ENCODE peak calls at places on chromosomes 1 and 21, in ten cellular contexts. K is pancreas, N is GM13976, E is fibroblast of pulmonary artery, T is heart left ventricle, A is neural progenitor cell, Q is psoas muscle, I is sigmoid colon, U is AG04450, G is IMR-90. J is an unnamed sample.

GRCh38 chr1:89198500-89199072 is at the start of gene GBP4:
- DNase-seq in K (no peak), U (no peak), I (peak; percentile 70), Q (peak; percentile 35), E (peak; percentile 64), A (no peak), T (peak; percentile 54), N (peak; percentile 59), G (peak; percentile 3), J (no peak)

GRCh38 chr1:43704838-43705237 is 2.5 kb upstream of the ST3GAL3 start:
- DNase-seq in T (no peak), E (peak; percentile 39), I (no peak), U (no peak), G (no peak), Q (peak; percentile 34), N (no peak), A (no peak), K (no peak), J (no peak)

GRCh38 chr21:45282283-45283018 is 5.2 kb downstream of the POFUT2 start:
- DNase-seq in A (no peak), I (no peak), K (no peak), Q (no peak), N (no peak), E (no peak), G (no peak), T (no peak), U (no peak), J (no peak)

GRCh38 chr1:53278294-53278693 is 40.0 kb upstream of the MAGOH start:
- DNase-seq in K (peak; percentile 31), U (no peak), Q (peak; percentile 42), T (peak; percentile 45), E (peak; percentile 32), A (peak; percentile 68), I (peak; percentile 73), G (peak; percentile 7), N (peak; percentile 87), J (peak; percentile 21)

GRCh38 chr1:117001254-117001927 is at the start of gene CD101:
- DNase-seq in Q (no peak), N (peak; percentile 66), G (no peak), U (no peak), I (no peak), A (no peak), T (no peak), E (no peak), K (no peak), J (no peak)

GRCh38 chr1:114320586-114320985 is 166.9 kb upstream of the SYT6 start:
- DNase-seq in A (no peak), E (peak; percentile 44), T (no peak), U (peak; percentile 65), I (no peak), N (no peak), Q (no peak), G (peak; percentile 95), K (no peak), J (peak; percentile 89)

GRCh38 chr21:45341261-45341660 is 53.6 kb upstream of the POFUT2 start:
- DNase-seq in G (no peak), T (no peak), N (no peak), I (no peak), Q (no peak), U (no peak), A (no peak), E (no peak), K (no peak), J (no peak)

GRCh38 chr1:61190476-61191067 is 108.2 kb downstream of the NFIA start:
- DNase-seq in A (no peak), E (peak; percentile 36), K (no peak), Q (no peak), U (no peak), N (no peak), G (no peak), I (no peak), T (no peak), J (no peak)

GRCh38 chr1:4564083-4564482 is 90.3 kb upstream of the AJAP1 start:
- DNase-seq in N (no peak), E (no peak), A (no peak), T (no peak), K (no peak), Q (no peak), U (no peak), G (no peak), I (no peak), J (no peak)

GRCh38 chr1:4565169-4565568 is 89.2 kb upstream of the AJAP1 start:
- DNase-seq in E (no peak), A (no peak), N (no peak), K (no peak), T (no peak), U (no peak), Q (no peak), G (no peak), I (no peak), J (no peak)

GRCh38 chr1:4562321-4562720 is 92.1 kb upstream of the AJAP1 start:
- DNase-seq in U (no peak), N (no peak), K (no peak), I (no peak), Q (no peak), T (no peak), G (no peak), E (no peak), A (no peak), J (no peak)

GRCh38 chr1:4561213-4561612 is 93.2 kb upstream of the AJAP1 start:
- DNase-seq in U (no peak), N (no peak), T (no peak), I (no peak), G (no peak), Q (no peak), A (peak; percentile 16), E (no peak), K (no peak), J (no peak)

DNA sequence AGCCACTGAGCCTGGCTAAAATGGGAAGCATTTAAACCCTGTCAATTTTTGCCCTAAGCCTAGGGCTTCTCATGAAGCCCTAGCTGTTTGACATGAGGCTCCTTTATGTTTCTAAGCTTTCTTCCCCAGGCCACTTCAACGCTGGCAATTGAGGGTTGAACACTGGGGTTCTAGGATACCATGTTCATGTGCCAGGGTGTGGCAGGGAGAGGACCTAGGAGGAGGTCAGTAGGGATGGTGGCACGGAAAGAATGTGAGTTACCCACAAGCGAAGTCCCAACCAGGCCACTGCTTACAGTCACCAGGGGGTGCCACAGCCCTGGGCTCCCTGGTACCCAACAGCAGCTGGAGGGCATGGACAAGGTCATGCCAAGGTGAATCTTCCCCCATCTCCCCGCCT is 90.8 kb upstream of the AJAP1 start:
- DNase-seq in E (no peak), I (no peak), U (no peak), G (no peak), A (no peak), Q (no peak), N (no peak), T (no peak), K (no peak), J (no peak)
- TF ChIP-seq CTCF in E (no peak), I (no peak), U (no peak), G (no peak), A (no peak), Q (no peak), N (no peak), T (no peak), K (no peak), J (no peak)

DNA sequence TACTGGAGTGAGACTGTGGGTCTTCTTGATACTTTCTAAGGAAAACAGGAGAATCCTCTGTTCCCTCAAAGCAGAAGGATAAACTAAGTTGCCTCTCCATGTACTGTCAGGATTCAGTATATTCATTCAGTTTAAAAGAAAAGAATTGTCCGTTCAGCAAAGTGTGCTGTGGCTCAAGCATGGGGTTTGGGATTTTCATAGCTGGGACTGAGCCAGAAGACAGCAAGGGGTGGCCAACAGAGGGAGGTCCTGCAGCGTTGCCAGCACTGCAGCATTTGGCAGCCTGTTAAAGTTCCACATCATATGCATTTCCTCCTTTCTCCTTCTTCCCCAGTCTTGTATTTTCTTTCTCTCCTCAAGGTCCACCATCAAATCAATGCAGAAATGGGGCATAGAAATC is 75.1 kb downstream of the DTL start:
- DNase-seq in U (no peak), E (peak; percentile 69), A (no peak), I (no peak), N (no peak), K (peak; percentile 23), Q (no peak), T (peak; percentile 32), G (peak; percentile 22), J (no peak)
- TF ChIP-seq CTCF in U (no peak), E (peak; percentile 37), A (no peak), I (peak; percentile 16), N (no peak), K (no peak), Q (no peak), T (no peak), G (peak; percentile 28), J (no peak)

DNA sequence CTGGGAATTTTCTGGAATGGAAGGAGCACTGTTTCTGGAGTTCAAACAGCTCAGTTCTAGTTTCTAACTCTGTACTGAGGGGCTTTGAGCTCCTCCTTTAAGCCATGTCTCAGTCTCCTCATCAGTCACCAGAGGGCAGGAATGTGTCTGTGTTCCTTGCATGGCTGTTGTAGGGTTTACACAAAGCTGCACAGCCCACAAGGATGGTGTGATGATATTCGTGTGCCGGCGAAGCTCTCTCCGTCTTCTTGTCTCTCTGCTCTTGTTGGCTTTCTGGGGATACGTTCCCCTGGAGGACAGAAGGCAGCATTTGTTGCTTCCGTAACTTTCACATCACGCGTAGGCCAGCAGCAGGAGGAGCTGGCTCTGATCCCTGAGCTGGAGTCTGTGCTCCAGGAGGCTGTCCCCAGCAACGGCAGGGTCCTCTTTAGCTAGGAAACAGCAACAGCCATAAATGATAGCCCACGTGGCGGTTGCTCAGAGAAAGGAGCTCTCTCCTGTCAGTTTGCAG is 189.3 kb upstream of the VAMP3 start:
- DNase-seq in T (peak; percentile 17), G (no peak), N (no peak), Q (no peak), U (no peak), K (no peak), E (peak; percentile 2), A (no peak), I (peak; percentile 75), J (no peak)
- TF ChIP-seq CTCF in T (no peak), G (no peak), N (no peak), Q (no peak), U (no peak), K (no peak), E (no peak), A (no peak), I (no peak), J (no peak)

GRCh38 chr21:20999567-21000169 is 1.5 kb downstream of the NCAM2 start:
- DNase-seq in N (peak; percentile 46), G (peak; percentile 49), A (peak; percentile 57), I (no peak), E (peak; percentile 71), T (no peak), U (no peak), Q (no peak), K (no peak), J (peak; percentile 20)

GRCh38 chr21:20998886-20999285 is 677 bp downstream of the NCAM2 start:
- DNase-seq in E (no peak), G (no peak), N (no peak), U (no peak), I (no peak), A (no peak), K (no peak), T (no peak), Q (no peak), J (no peak)

GRCh38 chr21:20997308-20997632 is 939 bp upstream of the NCAM2 start:
- DNase-seq in E (no peak), G (no peak), U (no peak), T (no peak), Q (no peak), N (no peak), A (peak; percentile 52), K (no peak), I (no peak), J (no peak)

GRCh38 chr21:20997633-20998455 is at the start of gene NCAM2:
- DNase-seq in T (peak; percentile 79), I (peak; percentile 86), K (peak; percentile 68), N (peak; percentile 50), U (peak; percentile 60), G (peak; percentile 76), E (peak; percentile 81), A (peak; percentile 95), Q (peak; percentile 72), J (peak; percentile 43)

GRCh38 chr21:20998456-20998789 is 214 bp downstream of the NCAM2 start:
- DNase-seq in G (no peak), T (no peak), Q (no peak), K (no peak), E (no peak), U (no peak), A (no peak), I (no peak), N (no peak), J (no peak)
- TF ChIP-seq CTCF in G (no peak), T (no peak), Q (no peak), K (no peak), E (no peak), U (no peak), A (no peak), I (no peak), N (no peak), J (no peak)

J was measured in HFFc6.